ENCODE peak calls at places on chromosome 1, in seven cellular contexts. Z, Q, C, R, A, E and S are unnamed samples. For H3K9me3, the result is how much of the 10 kb centered on the place peaks cover.

GRCh38 chr1:34871443-34872132 is 12.0 kb upstream of the SMIM12 start:
- DNase-seq in Q (no peak), E (no peak), R (no peak), Z (no peak), A (no peak), C (no peak), S (no peak)

GRCh38 chr1:206465951-206466350 is 4.3 kb upstream of the IKBKE start:
- DNase-seq in Q (no peak), Z (no peak), R (no peak), E (no peak), C (no peak), A (no peak), S (peak)

GRCh38 chr1:84434756-84435142 is 36.5 kb downstream of the DNASE2B start:
- DNase-seq in R (no peak), E (no peak), A (no peak), Q (no peak), C (no peak), Z (no peak), S (no peak)

GRCh38 chr1:19636065-19636464 is 8.0 kb upstream of the NBL1 start:
- DNase-seq in C (no peak), A (no peak), Q (no peak), Z (no peak), R (no peak), E (no peak), S (peak)

GRCh38 chr1:113793878-113794834 is 18.1 kb downstream of the RSBN1 start:
- DNase-seq in E (no peak), Q (no peak), Z (no peak), A (no peak), C (no peak), R (no peak), S (no peak)

GRCh38 chr1:230790026-230790425 is 42.8 kb downstream of the CAPN9 start:
- DNase-seq in A (no peak), R (no peak), E (no peak), C (no peak), Z (no peak), Q (no peak), S (no peak)

GRCh38 chr1:161736332-161736969 is 13.1 kb upstream of the DUSP12 start:
- DNase-seq in Q (peak), E (no peak), C (no peak), Z (peak), R (no peak), A (no peak), S (no peak)

GRCh38 chr1:32060914-32061313 is 11.8 kb upstream of the TMEM39B start:
- DNase-seq in R (no peak), C (no peak), Z (no peak), E (no peak), A (no peak), Q (no peak), S (no peak)

GRCh38 chr1:234709473-234710279 is 99.7 kb upstream of the IRF2BP2 start:
- DNase-seq in R (peak), E (no peak), Q (no peak), A (no peak), C (no peak), Z (no peak), S (no peak)

GRCh38 chr1:37233606-37234005 is 199.3 kb upstream of the GRIK3 start:
- DNase-seq in Z (peak), Q (peak), E (no peak), C (no peak), R (no peak), A (no peak), S (no peak)

GRCh38 chr1:106975944-106976343 is 80.5 kb upstream of the PRMT6 start:
- DNase-seq in R (no peak), E (no peak), Q (no peak), A (no peak), Z (peak), C (no peak), S (no peak)

GRCh38 chr1:245673920-245674414 is 519.2 kb downstream of the KIF26B start:
- DNase-seq in Z (peak), C (no peak), A (no peak), R (no peak), E (no peak), Q (no peak), S (no peak)

GRCh38 chr1:248905949-248906740 is at the start of gene PGBD2:
- DNase-seq in Z (peak), Q (peak), C (peak), A (peak), E (peak), R (peak), S (peak)

GRCh38 chr1:227773558-227773957 is 38.3 kb downstream of the SNAP47 start:
- DNase-seq in Q (no peak), Z (no peak), A (no peak), C (peak), R (no peak), E (no peak), S (peak)

GRCh38 chr1:65082346-65083040 is 65.5 kb upstream of the AK4 start:
- DNase-seq in Z (no peak), E (no peak), C (no peak), R (no peak), Q (no peak), A (no peak), S (no peak)

GRCh38 chr1:208179303-208179702 is 64.9 kb downstream of the PLXNA2 start:
- DNase-seq in R (peak), A (no peak), Q (no peak), Z (peak), E (peak), C (no peak), S (peak)

GRCh38 chr1:96649301-96649700 is 72.3 kb upstream of the PTBP2 start:
- DNase-seq in C (no peak), Q (no peak), E (no peak), A (no peak), Z (no peak), R (no peak), S (no peak)

GRCh38 chr1:98181041-98181764 is 260.4 kb upstream of the DPYD start:
- DNase-seq in A (no peak), R (no peak), Q (no peak), Z (no peak), E (no peak), C (no peak), S (no peak)

GRCh38 chr1:180116964-180117763 is 37.5 kb upstream of the QSOX1 start:
- DNase-seq in Z (peak), C (no peak), Q (peak), R (no peak), E (peak), A (no peak), S (peak)

GRCh38 chr1:100895540-100896480 is at the start of gene SLC30A7:
- DNase-seq in C (peak), Q (peak), Z (peak), E (peak), R (peak), A (peak), S (peak)

GRCh38 chr1:203368624-203369451 is 17.9 kb upstream of the FMOD start:
- DNase-seq in E (peak), A (no peak), C (no peak), Q (peak), Z (peak), R (no peak), S (peak)

GRCh38 chr1:119367332-119368124 is 1.1 kb upstream of the HAO2 start:
- DNase-seq in E (no peak), A (peak), C (no peak), R (no peak), Q (peak), Z (peak), S (peak)

GRCh38 chr1:206925116-206925736 is 3.5 kb upstream of the FCMR start:
- DNase-seq in Z (no peak), C (no peak), R (peak), E (no peak), A (no peak), Q (no peak), S (no peak)

GRCh38 chr1:6224733-6225132 is 11.0 kb downstream of the ICMT start:
- DNase-seq in A (no peak), Q (no peak), R (no peak), Z (peak), C (no peak), E (no peak), S (peak)

GRCh38 chr1:112794654-112795239 is 79.6 kb upstream of the PPM1J start:
- DNase-seq in Q (no peak), Z (no peak), R (no peak), C (no peak), A (no peak), E (no peak), S (no peak)

GRCh38 chr1:21761052-21761451 is 21.9 kb downstream of the USP48 start:
- DNase-seq in C (no peak), Z (no peak), A (no peak), E (no peak), R (no peak), Q (no peak), S (no peak)

GRCh38 chr1:185409763-185410528 is 92.9 kb upstream of the IVNS1ABP start:
- DNase-seq in Q (peak), C (no peak), E (no peak), R (no peak), Z (no peak), A (no peak), S (no peak)

GRCh38 chr1:111507411-111508201 is 4.2 kb upstream of the ADORA3 start:
- DNase-seq in E (peak), Q (peak), A (peak), R (peak), Z (peak), C (peak), S (peak)

GRCh38 chr1:115183711-115184259 is 94.5 kb upstream of the TSPAN2 start:
- DNase-seq in A (no peak), Z (no peak), R (no peak), C (no peak), Q (no peak), E (peak), S (no peak)

GRCh38 chr1:82153282-82153630 is 352.5 kb downstream of the ADGRL2 start:
- DNase-seq in E (no peak), C (no peak), A (no peak), Q (no peak), R (no peak), Z (no peak), S (no peak)

GRCh38 chr1:65681101-65681500 is 111.6 kb upstream of the PDE4B start:
- DNase-seq in R (no peak), Z (peak), A (peak), E (no peak), C (no peak), Q (peak), S (peak)

GRCh38 chr1:56967900-56968832 is 2.4 kb upstream of the C8B start:
- DNase-seq in C (no peak), A (no peak), Q (no peak), R (peak), E (no peak), Z (peak), S (no peak)

GRCh38 chr1:201127755-201128455 is 921 bp upstream of the ASCL5 start:
- DNase-seq in R (no peak), Z (peak), C (peak), E (no peak), Q (peak), A (no peak), S (no peak)

GRCh38 chr1:213603087-213603486 is 384.7 kb upstream of the PROX1 start:
- DNase-seq in Q (no peak), Z (no peak), R (no peak), A (no peak), C (no peak), E (no peak), S (no peak)

GRCh38 chr1:41312991-41313645 is 48.1 kb upstream of the FOXO6 start:
- DNase-seq in C (no peak), A (no peak), E (no peak), Z (no peak), R (no peak), Q (no peak), S (no peak)

GRCh38 chr1:206672844-206673758 is 11.6 kb upstream of the MAPKAPK2 start:
- DNase-seq in Q (no peak), Z (no peak), E (no peak), C (no peak), R (no peak), A (no peak), S (peak)

GRCh38 chr1:84570436-84571149 is 3.6 kb downstream of the CTBS start:
- DNase-seq in E (no peak), Q (peak), A (no peak), Z (peak), C (no peak), R (no peak), S (peak)

DNA sequence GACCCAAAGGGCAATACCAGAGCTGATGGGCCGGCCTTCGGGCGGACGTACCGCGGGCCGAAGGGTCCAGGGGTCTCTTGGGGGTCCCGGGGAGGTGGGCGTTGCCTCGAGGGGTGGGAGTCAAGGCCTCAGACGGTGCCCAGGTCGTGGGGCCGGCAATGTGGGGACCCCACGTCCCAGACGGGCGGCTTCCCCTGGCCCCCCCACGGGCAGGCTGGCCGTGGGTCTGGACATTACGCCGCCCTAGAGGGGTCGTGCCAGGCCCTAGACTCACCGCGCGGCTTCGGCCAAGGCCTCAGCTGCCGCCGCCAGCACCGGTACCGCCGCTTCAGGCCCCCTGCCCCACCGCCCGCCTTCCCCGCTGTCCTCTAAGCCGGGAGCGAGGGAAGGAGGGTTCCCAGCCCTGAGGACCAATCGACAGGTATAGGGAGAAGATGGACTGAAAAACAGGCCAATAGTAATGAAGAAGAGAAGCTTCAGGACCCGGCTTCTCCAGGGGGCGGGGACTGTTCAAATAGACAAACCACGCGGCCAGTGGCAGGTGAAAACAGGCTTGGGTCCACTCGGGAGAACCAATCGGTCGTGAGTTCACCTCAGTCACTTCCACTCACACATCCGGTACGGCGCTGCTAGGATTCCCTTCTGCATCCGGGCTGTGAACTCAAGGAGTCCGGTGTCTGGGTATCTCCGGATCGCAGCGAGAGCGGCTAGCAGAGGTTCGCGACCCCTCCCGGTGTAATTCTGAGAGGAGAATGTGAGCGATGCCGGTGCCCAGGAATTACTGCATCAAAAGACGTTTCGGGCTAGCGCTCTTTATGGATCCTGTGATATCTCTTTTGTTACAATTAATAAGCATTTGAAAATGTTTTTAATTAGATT is at the start of gene MTOR:
- DNase-seq in C (peak), Q (peak), E (peak), A (peak), Z (peak), R (peak), S (peak)
- TF ChIP-seq CTCF in C (peak), Q (peak), E (no peak), A (peak), Z (peak), R (no peak), S (peak)

DNA sequence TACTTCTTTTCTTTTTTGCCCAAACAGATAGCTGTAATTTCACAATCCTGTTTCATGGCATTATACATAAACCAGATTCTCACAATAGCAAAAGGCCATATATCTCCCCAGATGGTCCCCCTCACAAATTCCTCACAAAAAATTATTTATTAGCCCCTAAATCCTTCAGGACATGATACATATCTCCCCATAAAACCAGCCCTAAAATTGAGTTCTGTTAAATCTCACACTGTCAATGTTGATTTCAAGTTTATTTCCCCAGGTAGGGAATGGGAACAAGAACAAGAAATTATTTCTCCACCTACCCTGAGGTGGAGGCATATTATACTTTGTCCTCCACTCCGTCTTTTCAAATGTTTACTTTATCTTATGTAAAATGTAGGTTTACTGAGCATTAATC is 163.4 kb upstream of the CHRM3 start:
- DNase-seq in A (no peak), Z (no peak), Q (no peak), R (no peak), C (no peak), E (no peak), S (no peak)
- H3K9me3 ChIP-seq in A (under half), Z (under half), Q (under half), R (under half), C (under half), E (under half), S (under half)

GRCh38 chr1:169796411-169796810 is 1.7 kb upstream of the METTL18 start:
- DNase-seq in E (no peak), C (no peak), Q (no peak), A (no peak), R (no peak), Z (no peak), S (no peak)

GRCh38 chr1:169793730-169794129 is 977 bp downstream of the METTL18 start:
- DNase-seq in Z (no peak), A (no peak), R (no peak), Q (no peak), C (no peak), E (no peak), S (no peak)

GRCh38 chr1:169795687-169796086 is 980 bp upstream of the METTL18 start:
- DNase-seq in A (no peak), R (no peak), C (no peak), E (no peak), Z (no peak), Q (peak), S (no peak)

GRCh38 chr1:169797281-169797680 is 2.6 kb upstream of the METTL18 start:
- DNase-seq in E (no peak), Q (no peak), R (no peak), A (no peak), Z (no peak), C (no peak), S (no peak)

GRCh38 chr1:169794530-169795416 is at the start of gene METTL18:
- DNase-seq in Q (peak), R (peak), C (peak), Z (peak), A (peak), E (peak), S (peak)
- TF ChIP-seq CTCF in Q (no peak), R (no peak), C (no peak), Z (no peak), A (no peak), E (no peak), S (no peak)

GRCh38 chr1:49597436-49597835 is 426.3 kb downstream of the AGBL4 start:
- DNase-seq in A (no peak), C (no peak), Z (no peak), Q (no peak), E (no peak), R (no peak), S (no peak)
- H3K9me3 ChIP-seq in A (under half), C (under half), Z (under half), Q (under half), E (under half), R (under half), S (under half)

GRCh38 chr1:29415861-29416260 is 179.5 kb downstream of the PTPRU start:
- DNase-seq in A (no peak), Z (no peak), Q (no peak), C (no peak), E (no peak), R (no peak), S (no peak)

GRCh38 chr1:29416267-29416666 is 179.9 kb downstream of the PTPRU start:
- DNase-seq in Q (no peak), Z (no peak), R (no peak), A (no peak), C (no peak), E (no peak), S (no peak)

GRCh38 chr1:29414091-29414490 is 177.8 kb downstream of the PTPRU start:
- DNase-seq in Q (no peak), E (no peak), C (no peak), Z (no peak), R (no peak), A (no peak), S (no peak)

GRCh38 chr1:29413661-29414060 is 177.3 kb downstream of the PTPRU start:
- DNase-seq in R (no peak), A (no peak), C (no peak), E (no peak), Q (no peak), Z (no peak), S (no peak)

DNA sequence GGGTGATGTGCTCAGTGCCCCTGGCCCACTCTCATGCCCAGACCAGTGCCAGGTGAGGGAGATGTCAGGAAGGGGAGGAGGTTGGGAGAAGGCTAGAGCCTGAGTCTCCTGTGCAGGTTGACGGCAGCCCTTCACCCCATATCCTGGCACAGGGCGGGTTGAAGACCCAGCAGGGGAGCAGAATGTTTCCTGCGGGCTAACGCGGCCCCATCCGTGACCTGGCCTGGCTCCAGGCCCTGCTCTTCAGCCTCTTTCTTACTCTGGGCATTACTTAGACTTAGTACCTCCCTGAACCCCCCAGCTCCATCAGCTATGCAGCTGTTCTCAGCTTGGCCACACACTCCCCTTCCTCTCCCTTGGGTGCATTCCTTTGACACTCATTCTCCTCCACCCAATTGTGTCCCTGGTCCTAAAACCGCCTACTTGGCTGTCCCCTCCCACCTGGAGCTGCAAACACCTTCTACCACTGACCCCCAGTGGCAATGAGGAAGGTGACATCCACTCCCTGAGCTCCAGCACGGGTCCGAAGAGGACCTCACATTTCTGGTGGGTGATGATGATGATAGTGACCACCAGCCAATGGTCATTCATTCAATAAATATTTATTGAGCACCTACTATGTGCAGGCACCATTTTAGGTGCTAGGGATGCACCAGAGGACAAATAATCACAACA is 179.0 kb downstream of the PTPRU start:
- DNase-seq in Z (peak), R (no peak), A (no peak), Q (peak), C (no peak), E (no peak), S (no peak)
- TF ChIP-seq CTCF in Z (peak), R (no peak), A (no peak), Q (peak), C (no peak), E (no peak), S (no peak)

GRCh38 chr1:152115344-152115743 is at the start of gene TCHH:
- DNase-seq in R (no peak), Z (no peak), E (no peak), Q (no peak), A (no peak), C (no peak), S (no peak)
- H3K9me3 ChIP-seq in R (under half), Z (under half), E (under half), Q (under half), A (under half), C (under half), S (under half)

GRCh38 chr1:168092151-168092550 is 44.6 kb downstream of the GPR161 start:
- DNase-seq in C (no peak), Z (no peak), Q (no peak), A (no peak), E (no peak), R (no peak), S (no peak)

GRCh38 chr1:168091063-168091462 is 45.7 kb downstream of the GPR161 start:
- DNase-seq in R (no peak), A (no peak), C (no peak), Z (no peak), E (no peak), Q (no peak), S (no peak)

GRCh38 chr1:168091720-168092119 is 45.0 kb downstream of the GPR161 start:
- DNase-seq in C (no peak), E (no peak), R (no peak), Z (no peak), A (no peak), Q (no peak), S (no peak)

GRCh38 chr1:168093616-168094015 is 43.1 kb downstream of the GPR161 start:
- DNase-seq in C (no peak), E (no peak), Z (no peak), A (no peak), R (no peak), Q (no peak), S (no peak)

GRCh38 chr1:168092566-168093355 is 44.0 kb downstream of the GPR161 start:
- DNase-seq in Q (no peak), R (no peak), C (no peak), A (no peak), Z (peak), E (no peak), S (no peak)
- TF ChIP-seq CTCF in Q (peak), R (no peak), C (peak), A (peak), Z (peak), E (no peak), S (peak)

GRCh38 chr1:225179686-225180085 is 248.2 kb downstream of the LBR start:
- DNase-seq in A (no peak), R (no peak), Q (no peak), E (no peak), C (no peak), Z (no peak), S (no peak)
- H3K9me3 ChIP-seq in A (under half), R (under half), Q (under half), E (under half), C (under half), Z (under half), S (under half)